ENCODE peak calls at places on chromosomes 13 and 19, in six cellular contexts. F is RWPE1, P is foreskin fibroblast, U is ascending aorta, M is AML-193, G is HFFc6. B is an unnamed sample.

GRCh38 chr19:10888421-10888866 is 17.1 kb downstream of the CARM1 start:
- DNase-seq in F (no peak), P (no peak), U (no peak), M (no peak), G (no peak), B (peak)

GRCh38 chr13:49271264-49271663 is 23.5 kb downstream of the CDADC1 start:
- DNase-seq in F (no peak), P (no peak), U (no peak), M (no peak), G (no peak), B (no peak)

GRCh38 chr19:518292-519231 is 11.3 kb downstream of the TPGS1 start:
- DNase-seq in F (no peak), P (peak), U (no peak), M (no peak), G (no peak), B (peak)

GRCh38 chr19:988081-988480 is 3.9 kb downstream of the WDR18 start:
- DNase-seq in F (no peak), P (no peak), U (no peak), M (no peak), G (no peak), B (no peak)

GRCh38 chr13:39263531-39263930 is 225.3 kb downstream of the NHLRC3 start:
- DNase-seq in F (no peak), P (no peak), U (no peak), M (no peak), G (no peak), B (no peak)

GRCh38 chr13:109998808-109999528 is 212.6 kb upstream of the IRS2 start:
- DNase-seq in F (peak), P (peak), U (no peak), M (no peak), G (peak), B (no peak)

GRCh38 chr13:51926528-51926885 is 64.7 kb downstream of the CCDC70 start:
- DNase-seq in F (no peak), P (no peak), U (no peak), M (no peak), G (no peak), B (no peak)

GRCh38 chr19:19405919-19406877 is 723 bp downstream of the GATAD2A start:
- DNase-seq in F (peak), P (peak), U (peak), M (peak), G (peak), B (peak)

GRCh38 chr19:34269081-34269480 is 14.7 kb downstream of the GARRE1 start:
- DNase-seq in F (no peak), P (no peak), U (no peak), M (no peak), G (no peak), B (no peak)

GRCh38 chr13:96033220-96034015 is 19.8 kb downstream of the UGGT2 start:
- DNase-seq in F (no peak), P (no peak), U (no peak), M (no peak), G (no peak), B (no peak)

GRCh38 chr19:15511671-15512424 is 3.5 kb downstream of the CYP4F22 start:
- DNase-seq in F (no peak), P (no peak), U (no peak), M (no peak), G (no peak), B (no peak)

GRCh38 chr19:46698395-46699321 is 18.3 kb downstream of the PRKD2 start:
- DNase-seq in F (no peak), P (no peak), U (no peak), M (no peak), G (no peak), B (no peak)

B was measured in H7.